ENCODE peak calls at places on chromosomes 13 and 19, in six cellular contexts. E is lower lobe of right lung; W is effector memory CD4-positive, alpha-beta T cell; L is pancreas; U is neural progenitor cell; G is heart left ventricle. C is an unnamed sample. For H3K4me1, the result is how much of the 10 kb centered on the place peaks cover.

GRCh38 chr13:109273326-109273751 is 513.0 kb downstream of the IRS2 start:
- DNase-seq in L (no peak), W (no peak), G (no peak), U (no peak), E (no peak), C (no peak)

GRCh38 chr13:113638173-113638746 is 19.7 kb downstream of the ATP4B start:
- DNase-seq in W (no peak), G (no peak), E (no peak), U (no peak), L (no peak), C (no peak)

GRCh38 chr19:3613765-3614661 is 7.3 kb upstream of the TBXA2R start:
- DNase-seq in G (peak), W (no peak), L (peak), U (no peak), E (no peak), C (no peak)

GRCh38 chr13:47004552-47004951 is 107.7 kb upstream of the HTR2A start:
- DNase-seq in W (no peak), L (no peak), U (no peak), G (no peak), E (no peak), C (no peak)

GRCh38 chr13:39417131-39417530 is 185.9 kb downstream of the LHFPL6 start:
- DNase-seq in U (peak), G (peak), L (no peak), E (no peak), W (no peak), C (no peak)

GRCh38 chr13:80037505-80037888 is 303.4 kb downstream of the SPRY2 start:
- DNase-seq in G (no peak), W (no peak), E (no peak), U (no peak), L (no peak), C (no peak)

GRCh38 chr19:51024924-51025323 is 1.5 kb downstream of the KLK11 start:
- DNase-seq in W (no peak), L (no peak), E (no peak), U (no peak), G (no peak), C (no peak)

GRCh38 chr13:19673473-19674430 is 40.3 kb downstream of the MPHOSPH8 start:
- DNase-seq in E (no peak), W (no peak), G (no peak), L (no peak), U (no peak), C (no peak)

GRCh38 chr19:33201473-33201872 is 7.3 kb downstream of the LRP3 start:
- DNase-seq in G (no peak), U (no peak), W (no peak), E (no peak), L (peak), C (no peak)

GRCh38 chr13:78192721-78193120 is 274.1 kb upstream of the EDNRB start:
- DNase-seq in L (no peak), U (no peak), W (no peak), E (no peak), G (no peak), C (no peak)

GRCh38 chr13:42367836-42368235 is 95.9 kb downstream of the AKAP11 start:
- DNase-seq in U (no peak), L (no peak), E (no peak), G (no peak), W (no peak), C (no peak)

GRCh38 chr13:113029487-113030258 is 60.7 kb downstream of the MCF2L start:
- DNase-seq in W (no peak), L (peak), G (no peak), U (peak), E (no peak), C (peak)

GRCh38 chr13:45951724-45952123 is 100.2 kb upstream of the SIAH3 start:
- DNase-seq in W (no peak), G (no peak), L (no peak), E (no peak), U (no peak), C (no peak)

GRCh38 chr19:56832352-56832928 is 8.1 kb downstream of the PEG3 start:
- DNase-seq in W (no peak), L (no peak), G (no peak), E (no peak), U (no peak), C (no peak)

GRCh38 chr19:46617566-46618079 is 7.3 kb downstream of the PTGIR start:
- DNase-seq in L (peak), U (no peak), E (no peak), W (no peak), G (peak), C (no peak)

GRCh38 chr19:13748169-13748884 is 16.0 kb upstream of the MRI1 start:
- DNase-seq in L (no peak), G (no peak), E (no peak), U (peak), W (no peak), C (peak)

GRCh38 chr19:14553042-14553938 is 18.6 kb downstream of the NDUFB7 start:
- DNase-seq in W (no peak), U (no peak), L (peak), E (no peak), G (no peak), C (no peak)

GRCh38 chr13:108895220-108895704 is 265.9 kb downstream of the MYO16 start:
- DNase-seq in E (no peak), W (no peak), L (no peak), U (peak), G (no peak), C (no peak)

GRCh38 chr13:76696370-76696769 is 189.8 kb downstream of the KCTD12 start:
- DNase-seq in U (no peak), L (no peak), G (no peak), W (no peak), E (no peak), C (peak)

GRCh38 chr19:14544977-14545715 is 15.8 kb downstream of the TECR start:
- DNase-seq in E (no peak), G (peak), U (no peak), L (peak), W (no peak), C (no peak)

GRCh38 chr13:69324109-69324886 is 783.3 kb upstream of the ATXN8OS start:
- DNase-seq in L (no peak), G (no peak), W (no peak), U (peak), E (no peak), C (no peak)

GRCh38 chr13:88063741-88064140 is 392.6 kb downstream of the SLITRK5 start:
- DNase-seq in W (no peak), E (no peak), U (no peak), G (no peak), L (no peak), C (no peak)

GRCh38 chr19:8500158-8500557 is 2.3 kb downstream of the PRAM1 start:
- DNase-seq in W (no peak), U (peak), E (peak), G (no peak), L (no peak), C (no peak)
- H3K4me3 ChIP-seq in W (no peak), U (no peak), E (peak), G (no peak), L (no peak), C (no peak)

GRCh38 chr13:75470676-75471075 is 11.3 kb downstream of the TBC1D4 start:
- DNase-seq in U (no peak), E (no peak), G (no peak), W (no peak), L (no peak), C (no peak)
- H3K4me1 ChIP-seq in U (under half), E (under half), G (under half), W (under half), L (under half), C (under half)

GRCh38 chr19:52524086-52524485 is 3.4 kb upstream of the ZNF808 start:
- DNase-seq in U (no peak), W (no peak), L (no peak), E (no peak), G (no peak), C (no peak)

GRCh38 chr19:52527954-52528326 is 472 bp downstream of the ZNF808 start:
- DNase-seq in W (no peak), E (peak), G (peak), U (peak), L (peak), C (no peak)

GRCh38 chr19:52532480-52532879 is 5.0 kb downstream of the ZNF808 start:
- DNase-seq in W (no peak), U (no peak), L (no peak), E (no peak), G (no peak), C (no peak)

GRCh38 chr19:52522555-52522954 is 4.9 kb upstream of the ZNF808 start:
- DNase-seq in U (peak), G (no peak), E (no peak), W (no peak), L (no peak), C (no peak)

DNA sequence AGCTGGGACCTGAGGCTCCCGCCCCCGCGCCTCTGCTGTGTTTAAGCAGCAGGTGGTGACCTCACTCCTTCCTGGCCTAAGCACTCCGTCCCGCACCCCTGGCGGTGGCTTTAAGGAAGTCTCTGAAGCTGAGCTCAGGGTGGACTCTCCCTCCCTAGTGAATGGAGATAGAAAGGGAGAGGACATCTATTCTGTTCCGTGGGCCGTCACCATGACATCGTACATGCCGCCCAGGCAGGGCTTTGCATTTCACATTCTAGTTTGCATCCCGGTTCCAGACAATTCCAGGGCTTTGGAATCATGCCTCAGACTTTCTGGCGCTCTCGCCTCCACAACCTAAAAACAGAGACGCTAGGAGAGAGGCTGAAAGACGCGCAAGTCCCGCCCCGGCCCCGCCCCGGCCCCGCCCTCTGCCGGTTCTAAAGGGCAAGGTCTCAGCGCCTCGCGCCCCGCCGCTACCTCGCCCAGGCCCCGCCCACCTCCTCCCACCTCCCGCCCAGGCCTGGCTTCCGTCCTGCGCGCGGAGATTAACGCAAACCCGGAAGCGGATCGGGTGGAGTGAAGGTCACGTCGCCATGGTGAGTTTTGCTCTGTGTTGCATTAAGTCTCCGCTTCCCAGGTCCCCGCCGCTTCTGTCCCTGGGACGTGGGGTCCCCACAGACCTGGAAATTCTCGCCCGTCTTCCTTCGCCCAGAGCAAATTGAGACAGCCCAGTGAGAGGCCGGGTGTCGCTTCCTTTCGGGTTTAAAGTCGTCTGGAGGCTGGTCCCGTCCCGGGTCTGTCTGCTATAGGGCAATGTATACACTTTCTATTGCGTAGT is at the start of gene ZNF808:
- DNase-seq in W (peak), U (peak), G (peak), L (peak), E (peak), C (peak)
- H3K4me3 ChIP-seq in W (peak), U (peak), G (peak), L (peak), E (peak), C (peak)

GRCh38 chr13:34344761-34345600 is 527.0 kb downstream of the RFC3 start:
- DNase-seq in W (no peak), E (no peak), L (no peak), U (no peak), G (no peak), C (no peak)
- H3K4me1 ChIP-seq in W (under half), E (under half), L (under half), U (under half), G (under half), C (under half)

C was measured in Caco-2.